ENCODE peak calls at places on chromosomes 11 and 22, in ten cellular contexts. E is psoas muscle, A is posterior cingulate gyrus, Q is cardiac muscle cell, U is SJSA1, L is NCI-H2081, M is left cardiac atrium, V is thoracic aorta, Y is lower leg skin, F is RKO. I is an unnamed sample.

GRCh38 chr11:131195801-131196517 is 174.5 kb upstream of the NTM start:
- DNase-seq in E (no peak), A (no peak), Q (peak; percentile 64), U (no peak), L (peak; percentile 80), M (peak; percentile 62), V (no peak), Y (no peak), F (no peak), I (no peak)

GRCh38 chr22:33706100-33706499 is 214.2 kb downstream of the LARGE1 start:
- DNase-seq in E (no peak), A (no peak), Q (no peak), U (no peak), L (no peak), M (no peak), V (no peak), Y (no peak), F (no peak), I (no peak)

GRCh38 chr11:47860526-47860925 is 12.4 kb upstream of the NUP160 start:
- DNase-seq in E (no peak), A (no peak), Q (no peak), U (peak; percentile 22), L (no peak), M (no peak), V (no peak), Y (no peak), F (no peak), I (no peak)

GRCh38 chr22:36738416-36739020 is 35.0 kb upstream of the CACNG2 start:
- DNase-seq in E (no peak), A (no peak), Q (no peak), U (no peak), L (no peak), M (no peak), V (no peak), Y (peak; percentile 54), F (no peak), I (peak; percentile 61)

GRCh38 chr22:26348810-26349526 is 80.1 kb upstream of the ASPHD2 start:
- DNase-seq in E (no peak), A (no peak), Q (no peak), U (no peak), L (no peak), M (no peak), V (no peak), Y (no peak), F (no peak), I (no peak)

GRCh38 chr11:92302766-92303165 is 78.1 kb downstream of the FAT3 start:
- DNase-seq in E (no peak), A (no peak), Q (no peak), U (peak; percentile 6), L (no peak), M (no peak), V (no peak), Y (no peak), F (no peak), I (no peak)

GRCh38 chr22:20241579-20242392 is 26.3 kb downstream of the RTN4R start:
- DNase-seq in E (no peak), A (peak; percentile 64), Q (no peak), U (no peak), L (no peak), M (no peak), V (no peak), Y (no peak), F (no peak), I (no peak)

GRCh38 chr11:62542111-62542745 is 4.4 kb downstream of the AHNAK start:
- DNase-seq in E (no peak), A (no peak), Q (no peak), U (no peak), L (no peak), M (no peak), V (no peak), Y (no peak), F (no peak), I (no peak)

GRCh38 chr22:48594016-48594756 is 1233.5 kb downstream of the BRD1 start:
- DNase-seq in E (no peak), A (no peak), Q (no peak), U (no peak), L (no peak), M (no peak), V (no peak), Y (no peak), F (no peak), I (no peak)

GRCh38 chr11:2301631-2302272 is at the start of the genes C11orf21 and TSPAN32:
- DNase-seq in E (no peak), A (peak; percentile 27), Q (peak; percentile 77), U (no peak), L (no peak), M (peak; percentile 21), V (no peak), Y (no peak), F (no peak), I (peak; percentile 84)

GRCh38 chr11:110468095-110468494 is 38.3 kb downstream of the FDX1 start:
- DNase-seq in E (no peak), A (no peak), Q (no peak), U (no peak), L (no peak), M (no peak), V (no peak), Y (no peak), F (no peak), I (no peak)

GRCh38 chr22:43526117-43526655 is 114.4 kb downstream of the MPPED1 start:
- DNase-seq in E (no peak), A (no peak), Q (no peak), U (no peak), L (no peak), M (no peak), V (no peak), Y (no peak), F (no peak), I (no peak)

GRCh38 chr11:697811-698311 is 2.2 kb downstream of the TMEM80 start:
- DNase-seq in E (no peak), A (no peak), Q (no peak), U (no peak), L (no peak), M (no peak), V (no peak), Y (no peak), F (no peak), I (no peak)

GRCh38 chr11:128467041-128467440 is 120.3 kb downstream of the ETS1 start:
- DNase-seq in E (no peak), A (no peak), Q (no peak), U (no peak), L (no peak), M (no peak), V (no peak), Y (no peak), F (no peak), I (no peak)

GRCh38 chr11:9607511-9607899 is 34.0 kb downstream of the WEE1 start:
- DNase-seq in E (no peak), A (no peak), Q (no peak), U (no peak), L (no peak), M (no peak), V (no peak), Y (no peak), F (no peak), I (no peak)

GRCh38 chr11:118621898-118622375 is 14.5 kb downstream of the PHLDB1 start:
- DNase-seq in E (no peak), A (no peak), Q (no peak), U (no peak), L (no peak), M (no peak), V (no peak), Y (no peak), F (no peak), I (no peak)

GRCh38 chr11:119501777-119502405 is 78.9 kb upstream of the THY1 start:
- DNase-seq in E (no peak), A (no peak), Q (no peak), U (no peak), L (no peak), M (no peak), V (no peak), Y (no peak), F (no peak), I (no peak)

GRCh38 chr22:49185312-49185969 is 642.2 kb downstream of the BRD1 start:
- DNase-seq in E (no peak), A (no peak), Q (no peak), U (no peak), L (no peak), M (no peak), V (no peak), Y (no peak), F (no peak), I (no peak)

GRCh38 chr11:104164028-104164520 is at the start of gene PDGFD:
- DNase-seq in E (peak; percentile 59), A (peak; percentile 19), Q (peak; percentile 89), U (peak; percentile 60), L (peak; percentile 81), M (peak; percentile 73), V (peak; percentile 2), Y (peak; percentile 93), F (no peak), I (peak; percentile 77)

I was measured in suprapubic skin.